ENCODE peak calls at places on chromosomes 16 and 17, in five cellular contexts. P, T, L, Z and C are unnamed samples.

GRCh38 chr17:40520991-40521453 is 19.6 kb upstream of the TNS4 start:
- DNase-seq in P (no peak), T (no peak), L (no peak), Z (no peak), C (no peak)

GRCh38 chr16:89357055-89357454 is 133.3 kb downstream of the ANKRD11 start:
- DNase-seq in P (peak), T (no peak), L (no peak), Z (no peak), C (no peak)

GRCh38 chr17:38587956-38588771 is 17.6 kb downstream of the SRCIN1 start:
- DNase-seq in P (no peak), T (no peak), L (no peak), Z (no peak), C (no peak)

GRCh38 chr17:49687878-49688491 is 10.1 kb upstream of the SPOP start:
- DNase-seq in P (no peak), T (no peak), L (no peak), Z (no peak), C (no peak)

GRCh38 chr16:50196736-50197135 is 43.6 kb downstream of the TENT4B start:
- DNase-seq in P (no peak), T (no peak), L (no peak), Z (no peak), C (no peak)

GRCh38 chr17:28499366-28499668 is 6.8 kb upstream of the FOXN1 start:
- DNase-seq in P (no peak), T (no peak), L (peak), Z (no peak), C (no peak)

GRCh38 chr16:10368984-10369551 is 16.8 kb upstream of the ATF7IP2 start:
- DNase-seq in P (no peak), T (peak), L (peak), Z (no peak), C (no peak)

GRCh38 chr17:35214631-35215273 is 20.6 kb upstream of the SLC35G3 start:
- DNase-seq in P (no peak), T (no peak), L (no peak), Z (no peak), C (no peak)

GRCh38 chr17:50564916-50565315 is 4.4 kb downstream of the CACNA1G start:
- DNase-seq in P (no peak), T (no peak), L (peak), Z (no peak), C (no peak)

DNA sequence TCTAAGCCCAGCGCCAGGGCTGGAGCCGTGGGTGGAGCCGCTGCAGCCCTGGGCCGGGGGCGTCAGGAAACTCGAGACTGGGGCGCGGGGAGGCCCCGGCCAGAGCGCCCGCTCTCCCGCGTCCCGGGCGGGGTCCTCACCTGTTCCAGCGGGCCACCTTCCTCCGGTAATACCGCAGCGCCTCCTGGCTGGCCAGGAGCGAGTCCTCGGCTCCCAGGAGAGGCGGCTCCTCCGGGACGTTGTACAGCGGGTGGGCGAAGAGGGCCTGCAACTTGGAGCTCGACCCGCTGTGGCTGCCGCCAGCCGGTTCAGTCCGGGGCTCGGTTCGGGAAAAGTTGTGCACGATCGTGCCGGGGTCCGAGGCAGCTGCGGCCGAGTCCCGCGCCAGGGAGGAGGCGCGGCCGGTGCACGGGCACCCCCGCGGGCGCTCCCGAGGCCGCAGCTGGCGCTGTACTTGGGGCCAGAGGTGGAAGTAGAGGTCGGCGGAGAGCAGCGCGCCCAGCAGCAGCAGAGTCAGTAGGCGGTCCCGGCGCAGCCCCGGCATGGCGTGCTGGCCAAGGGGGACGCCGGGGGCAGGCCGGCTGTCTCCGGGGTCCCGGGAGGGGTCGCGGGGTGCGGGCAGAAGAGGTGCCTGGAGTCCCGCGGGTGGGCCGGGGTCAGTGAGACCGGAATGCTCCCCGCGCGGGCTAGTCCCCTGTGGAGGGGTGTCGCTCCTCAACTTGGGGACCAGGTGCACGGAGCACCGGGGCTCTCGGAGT is 865 bp downstream of the FAM20A start:
- DNase-seq in P (no peak), T (no peak), L (peak), Z (no peak), C (no peak)
- TF ChIP-seq CTCF in P (peak), T (peak), L (peak), Z (peak), C (no peak)

GRCh38 chr16:70364399-70364798 is 17.7 kb downstream of the DDX19A start:
- DNase-seq in P (no peak), T (no peak), L (no peak), Z (no peak), C (no peak)
- TF ChIP-seq CTCF in P (no peak), T (no peak), L (no peak), Z (no peak), C (no peak)

GRCh38 chr16:66924527-66925321 is 611 bp downstream of the RRAD start:
- DNase-seq in P (no peak), T (no peak), L (peak), Z (no peak), C (peak)
- TF ChIP-seq CTCF in P (peak), T (peak), L (no peak), Z (peak), C (peak)

GRCh38 chr17:77889866-77890760 is 68.4 kb upstream of the TNRC6C start:
- DNase-seq in P (no peak), T (no peak), L (no peak), Z (no peak), C (no peak)
- TF ChIP-seq CTCF in P (no peak), T (no peak), L (no peak), Z (no peak), C (no peak)

DNA sequence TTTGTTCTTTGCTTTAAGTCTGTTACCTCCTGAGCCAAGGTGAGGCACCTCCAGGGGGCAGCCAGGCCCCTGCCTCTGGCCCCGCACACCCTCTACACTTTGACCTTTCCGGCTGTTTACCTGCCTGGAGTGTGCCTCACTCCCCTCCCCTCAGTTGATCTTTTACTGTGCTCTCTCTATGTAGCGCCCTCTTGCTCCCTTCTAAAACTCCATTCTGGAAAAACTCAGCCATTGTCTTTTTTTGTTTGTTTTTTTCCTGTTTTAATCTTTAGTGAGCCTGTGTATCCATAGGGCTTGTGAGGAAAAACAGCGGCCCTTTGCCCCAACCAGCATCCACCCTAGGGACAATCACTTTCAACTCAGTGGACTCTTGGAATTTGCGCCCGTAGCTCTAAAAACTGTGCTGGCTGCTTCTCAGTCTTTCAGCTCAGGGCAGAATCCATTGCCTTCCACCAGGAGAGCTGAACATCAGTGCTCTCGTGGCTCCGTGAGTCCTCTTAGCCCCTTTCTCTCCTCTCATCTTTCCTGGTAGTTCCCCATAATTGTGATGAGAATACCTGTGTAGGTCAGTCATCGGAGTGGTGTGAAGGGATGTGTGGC is 4.3 kb downstream of the AMDHD2 start:
- DNase-seq in P (no peak), T (no peak), L (no peak), Z (no peak), C (no peak)
- TF ChIP-seq CTCF in P (no peak), T (no peak), L (no peak), Z (no peak), C (no peak)

DNA sequence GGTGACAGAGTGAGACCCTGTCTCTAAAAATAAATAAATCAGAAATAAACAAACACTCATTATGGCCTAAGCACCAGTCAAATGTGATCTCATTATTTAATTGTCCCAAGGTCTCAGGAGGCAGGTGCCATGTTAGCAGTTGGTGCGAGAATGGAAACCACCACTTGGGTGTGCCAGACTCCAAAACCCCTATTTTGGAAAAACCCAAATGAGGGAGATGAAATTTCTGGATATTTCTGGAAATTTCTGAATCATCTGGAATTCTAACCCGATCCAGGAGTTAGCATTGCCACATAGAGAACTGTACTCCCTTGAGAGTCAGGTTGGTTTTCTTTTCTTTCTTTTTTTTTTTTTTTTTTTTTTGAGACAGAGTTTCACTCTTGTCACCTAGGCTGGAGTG is 264.0 kb downstream of the XYLT1 start:
- DNase-seq in P (no peak), T (no peak), L (no peak), Z (no peak), C (no peak)
- TF ChIP-seq CTCF in P (no peak), T (no peak), L (no peak), Z (peak), C (no peak)

GRCh38 chr17:2044263-2044894 is 2.6 kb downstream of the OVCA2 start:
- DNase-seq in P (no peak), T (no peak), L (no peak), Z (no peak), C (no peak)

GRCh38 chr17:2040942-2041560 is 771 bp upstream of the OVCA2 start:
- DNase-seq in P (no peak), T (no peak), L (no peak), Z (no peak), C (no peak)

GRCh38 chr17:2042355-2042929 is 620 bp downstream of the OVCA2 start:
- DNase-seq in P (no peak), T (no peak), L (no peak), Z (no peak), C (no peak)

GRCh38 chr17:2041561-2042354 is at the start of gene OVCA2:
- DNase-seq in P (peak), T (no peak), L (peak), Z (peak), C (peak)

GRCh38 chr17:2043785-2044184 is 2.0 kb downstream of the OVCA2 start:
- DNase-seq in P (no peak), T (no peak), L (no peak), Z (no peak), C (no peak)
- TF ChIP-seq CTCF in P (no peak), T (no peak), L (no peak), Z (no peak), C (no peak)